ENCODE peak calls at places on chromosomes 12 and 14, in eight cellular contexts. L is GM20000, H is nephron progenitor cell, O is NB4, Y is keratinocyte, Z is ascending aorta, Q is fibroblast of mammary gland, A is HFFc6. F is an unnamed sample.

GRCh38 chr14:99792551-99793212 is 531 bp upstream of the EML1 start:
- DNase-seq in L (no peak), H (no peak), O (no peak), Y (no peak), Z (no peak), Q (peak), A (no peak), F (no peak)

GRCh38 chr12:94879542-94879941 is 124.0 kb downstream of the NDUFA12 start:
- DNase-seq in L (peak), H (peak), O (peak), Y (no peak), Z (no peak), Q (peak), A (no peak), F (no peak)

GRCh38 chr12:75556306-75556899 is 45.0 kb upstream of the KRR1 start:
- DNase-seq in L (no peak), H (no peak), O (no peak), Y (no peak), Z (no peak), Q (no peak), A (no peak), F (no peak)

GRCh38 chr12:455821-456220 is 3.9 kb upstream of the B4GALNT3 start:
- DNase-seq in L (no peak), H (no peak), O (no peak), Y (no peak), Z (no peak), Q (no peak), A (no peak), F (no peak)

GRCh38 chr14:61752626-61753025 is 9.6 kb upstream of the SNAPC1 start:
- DNase-seq in L (peak), H (no peak), O (peak), Y (no peak), Z (no peak), Q (no peak), A (no peak), F (peak)

GRCh38 chr12:11607313-11608081 is 42.0 kb upstream of the ETV6 start:
- DNase-seq in L (no peak), H (no peak), O (no peak), Y (no peak), Z (no peak), Q (peak), A (peak), F (no peak)

GRCh38 chr14:61662437-61663311 is 32.6 kb upstream of the HIF1A start:
- DNase-seq in L (peak), H (no peak), O (peak), Y (no peak), Z (peak), Q (peak), A (peak), F (peak)

GRCh38 chr14:69281450-69282169 is 21.7 kb downstream of the GALNT16 start:
- DNase-seq in L (peak), H (no peak), O (no peak), Y (no peak), Z (no peak), Q (peak), A (peak), F (peak)

GRCh38 chr12:66092559-66093269 is 37.8 kb downstream of the LLPH start:
- DNase-seq in L (no peak), H (no peak), O (no peak), Y (no peak), Z (no peak), Q (peak), A (no peak), F (peak)

GRCh38 chr12:87806310-87806709 is 222.9 kb downstream of the C12orf50 start:
- DNase-seq in L (no peak), H (no peak), O (no peak), Y (no peak), Z (no peak), Q (no peak), A (no peak), F (no peak)

GRCh38 chr12:5888816-5889315 is 56.2 kb downstream of the ANO2 start:
- DNase-seq in L (no peak), H (no peak), O (no peak), Y (no peak), Z (no peak), Q (no peak), A (no peak), F (no peak)

GRCh38 chr12:115354007-115354452 is 670.1 kb upstream of the TBX3 start:
- DNase-seq in L (no peak), H (no peak), O (peak), Y (peak), Z (peak), Q (peak), A (peak), F (no peak)

GRCh38 chr12:42483534-42483857 is 106.0 kb downstream of the PRICKLE1 start:
- DNase-seq in L (peak), H (peak), O (peak), Y (no peak), Z (no peak), Q (no peak), A (no peak), F (peak)

GRCh38 chr12:19251481-19251880 is 121.9 kb downstream of the PLEKHA5 start:
- DNase-seq in L (no peak), H (no peak), O (no peak), Y (no peak), Z (no peak), Q (peak), A (no peak), F (no peak)

GRCh38 chr14:64387232-64387737 is 868 bp upstream of the MTHFD1 start:
- DNase-seq in L (no peak), H (no peak), O (no peak), Y (no peak), Z (no peak), Q (peak), A (no peak), F (no peak)

GRCh38 chr14:39563361-39563760 is 131.1 kb upstream of the FBXO33 start:
- DNase-seq in L (no peak), H (no peak), O (no peak), Y (no peak), Z (no peak), Q (peak), A (no peak), F (no peak)

GRCh38 chr14:106277503-106277902 is 751.1 kb downstream of the TMEM121 start:
- DNase-seq in L (peak), H (no peak), O (peak), Y (no peak), Z (no peak), Q (no peak), A (no peak), F (peak)

GRCh38 chr14:36207500-36207899 is 31.0 kb upstream of the PTCSC3 start:
- DNase-seq in L (no peak), H (no peak), O (peak), Y (no peak), Z (no peak), Q (peak), A (no peak), F (no peak)

GRCh38 chr12:12034344-12034743 is 36.4 kb upstream of the BCL2L14 start:
- DNase-seq in L (no peak), H (no peak), O (no peak), Y (no peak), Z (no peak), Q (no peak), A (no peak), F (no peak)

GRCh38 chr14:64303471-64303917 is 9.3 kb upstream of the ESR2 start:
- DNase-seq in L (peak), H (peak), O (peak), Y (no peak), Z (no peak), Q (peak), A (peak), F (peak)

GRCh38 chr12:6182279-6182898 is 17.8 kb upstream of the CD9 start:
- DNase-seq in L (no peak), H (no peak), O (no peak), Y (no peak), Z (no peak), Q (peak), A (peak), F (no peak)

GRCh38 chr12:6858796-6859195 is 6.8 kb downstream of the USP5 start:
- DNase-seq in L (no peak), H (no peak), O (no peak), Y (no peak), Z (no peak), Q (no peak), A (no peak), F (no peak)

GRCh38 chr12:30568453-30568852 is 127.2 kb downstream of the IPO8 start:
- DNase-seq in L (no peak), H (no peak), O (no peak), Y (no peak), Z (no peak), Q (no peak), A (no peak), F (no peak)

GRCh38 chr12:76879710-76880025 is 849 bp upstream of the CSRP2 start:
- DNase-seq in L (no peak), H (peak), O (no peak), Y (no peak), Z (peak), Q (no peak), A (no peak), F (peak)

GRCh38 chr12:57877876-57878275 is 31.3 kb upstream of the CTDSP2 start:
- DNase-seq in L (no peak), H (no peak), O (no peak), Y (no peak), Z (no peak), Q (no peak), A (no peak), F (no peak)

GRCh38 chr12:32549675-32550079 is 129.4 kb upstream of the DNM1L start:
- DNase-seq in L (no peak), H (no peak), O (no peak), Y (no peak), Z (no peak), Q (no peak), A (peak), F (no peak)

GRCh38 chr14:37973031-37973908 is 234.4 kb upstream of the SSTR1 start:
- DNase-seq in L (no peak), H (no peak), O (no peak), Y (no peak), Z (no peak), Q (no peak), A (peak), F (no peak)

GRCh38 chr14:60622920-60623263 is 26.4 kb downstream of the SIX1 start:
- DNase-seq in L (no peak), H (no peak), O (peak), Y (no peak), Z (no peak), Q (peak), A (no peak), F (no peak)

GRCh38 chr12:75661927-75662326 is 150.5 kb upstream of the KRR1 start:
- DNase-seq in L (no peak), H (no peak), O (no peak), Y (no peak), Z (no peak), Q (peak), A (no peak), F (no peak)

GRCh38 chr14:31895206-31895605 is 181.9 kb upstream of the ARHGAP5 start:
- DNase-seq in L (no peak), H (no peak), O (no peak), Y (no peak), Z (no peak), Q (peak), A (peak), F (no peak)

GRCh38 chr14:90575336-90575735 is 178.5 kb downstream of the CALM1 start:
- DNase-seq in L (no peak), H (no peak), O (no peak), Y (no peak), Z (no peak), Q (no peak), A (no peak), F (no peak)

GRCh38 chr12:6312529-6313325 is 2.2 kb downstream of the PLEKHG6 start:
- DNase-seq in L (peak), H (peak), O (no peak), Y (peak), Z (no peak), Q (no peak), A (no peak), F (peak)

GRCh38 chr12:116246490-116247179 is 30.9 kb downstream of the MED13L start:
- DNase-seq in L (no peak), H (no peak), O (no peak), Y (no peak), Z (no peak), Q (no peak), A (no peak), F (no peak)

GRCh38 chr14:58280954-58281787 is 17.2 kb upstream of the ARID4A start:
- DNase-seq in L (peak), H (no peak), O (peak), Y (peak), Z (no peak), Q (peak), A (peak), F (peak)

GRCh38 chr12:121036810-121037326 is 2.2 kb downstream of the OASL start:
- DNase-seq in L (no peak), H (no peak), O (peak), Y (no peak), Z (no peak), Q (peak), A (peak), F (no peak)

GRCh38 chr12:94248582-94248981 is 100.2 kb downstream of the PLXNC1 start:
- DNase-seq in L (no peak), H (no peak), O (no peak), Y (no peak), Z (no peak), Q (no peak), A (no peak), F (no peak)

DNA sequence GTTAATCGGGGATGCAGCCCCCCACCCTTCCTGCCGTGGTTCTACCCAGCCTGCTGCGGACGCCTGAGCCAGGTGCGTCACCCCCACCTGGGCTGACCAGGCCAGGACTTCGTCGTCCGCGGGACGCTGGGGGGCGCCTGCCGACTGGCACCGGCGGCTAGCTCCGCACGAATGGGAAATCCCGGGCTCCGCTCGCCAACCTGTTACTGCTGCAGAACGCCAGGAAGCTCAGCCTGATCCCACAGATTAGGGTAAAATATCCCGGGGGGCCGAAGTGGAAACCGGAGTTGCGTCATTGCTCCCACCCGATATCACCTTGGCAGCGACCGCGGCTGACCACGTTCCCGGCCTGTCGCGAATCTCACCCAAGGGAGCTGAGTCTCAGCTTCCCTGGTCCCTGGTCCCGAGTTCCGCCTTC is 528 bp upstream of the VDR start:
- DNase-seq in L (peak), H (peak), O (no peak), Y (no peak), Z (no peak), Q (no peak), A (no peak), F (no peak)
- TF ChIP-seq CTCF in L (peak), H (peak), O (no peak), Y (peak), Z (peak), Q (no peak), A (peak), F (peak)

GRCh38 chr12:69468237-69469026 is 1.8 kb upstream of the FRS2 start:
- DNase-seq in L (no peak), H (no peak), O (no peak), Y (peak), Z (no peak), Q (peak), A (peak), F (no peak)

GRCh38 chr12:69469854-69470188 is 367 bp upstream of the FRS2 start:
- DNase-seq in L (no peak), H (no peak), O (no peak), Y (no peak), Z (no peak), Q (no peak), A (no peak), F (no peak)

GRCh38 chr12:69473229-69473628 is 3.0 kb downstream of the FRS2 start:
- DNase-seq in L (no peak), H (no peak), O (no peak), Y (no peak), Z (no peak), Q (no peak), A (no peak), F (no peak)

GRCh38 chr12:69471667-69472385 is 1.6 kb downstream of the FRS2 start:
- DNase-seq in L (peak), H (no peak), O (no peak), Y (no peak), Z (no peak), Q (no peak), A (no peak), F (peak)

DNA sequence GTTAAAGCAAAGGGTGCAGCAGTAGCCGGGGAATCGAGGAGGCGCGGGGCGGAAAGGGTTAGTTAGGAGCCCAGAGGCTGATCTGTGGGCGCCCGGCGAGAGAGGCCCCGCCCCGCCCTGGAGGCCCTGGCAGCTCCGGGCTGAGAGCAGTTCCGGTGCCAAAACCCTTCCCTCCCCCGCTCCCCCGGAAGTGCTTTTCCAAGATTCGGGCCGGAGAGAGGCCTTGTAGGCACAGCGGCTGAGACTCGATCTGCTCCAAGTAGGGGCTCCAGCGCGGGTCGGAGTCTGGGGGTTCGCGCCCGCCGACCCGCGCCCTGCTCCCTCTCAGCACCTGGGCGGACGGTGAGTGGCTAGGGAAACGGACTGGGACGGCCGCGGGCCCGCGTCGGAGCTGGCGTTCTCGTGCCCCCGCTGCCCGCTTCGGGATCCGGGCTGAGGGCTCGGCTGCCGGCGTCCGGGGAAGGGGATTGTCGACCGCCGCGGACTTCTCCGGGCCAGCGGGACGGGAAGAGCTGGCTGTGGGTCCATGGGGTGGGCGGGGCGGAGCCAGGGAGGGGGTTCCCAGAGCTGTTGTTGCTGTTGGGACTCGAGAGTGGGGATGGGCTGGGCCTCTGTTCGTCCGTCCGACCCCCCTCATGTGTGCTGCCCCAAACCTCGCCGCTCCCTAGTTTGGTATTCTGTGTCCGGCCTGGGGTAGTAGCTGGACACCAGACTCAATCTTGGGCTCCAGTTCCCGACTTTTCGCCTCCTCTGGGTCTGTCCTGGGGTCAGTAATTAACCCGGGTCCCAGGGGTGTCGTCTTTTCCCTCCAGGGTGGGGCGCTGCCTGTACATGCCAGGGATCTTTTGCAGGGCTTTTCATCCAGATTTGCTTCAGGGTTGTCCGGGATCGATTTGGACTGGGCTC is at the start of gene FRS2:
- DNase-seq in L (peak), H (peak), O (peak), Y (peak), Z (peak), Q (peak), A (peak), F (peak)
- TF ChIP-seq CTCF in L (peak), H (no peak), O (peak), Y (peak), Z (peak), Q (peak), A (peak), F (peak)

GRCh38 chr12:109877504-109878246 is 2.7 kb downstream of the GLTP start:
- DNase-seq in L (no peak), H (no peak), O (no peak), Y (no peak), Z (no peak), Q (no peak), A (no peak), F (no peak)

GRCh38 chr12:109879332-109880048 is 851 bp downstream of the GLTP start:
- DNase-seq in L (no peak), H (no peak), O (no peak), Y (no peak), Z (no peak), Q (peak), A (no peak), F (no peak)

GRCh38 chr12:109880049-109880931 is at the start of gene GLTP:
- DNase-seq in L (peak), H (peak), O (peak), Y (no peak), Z (peak), Q (peak), A (peak), F (peak)

GRCh38 chr12:109878247-109878625 is 2.1 kb downstream of the GLTP start:
- DNase-seq in L (no peak), H (no peak), O (no peak), Y (no peak), Z (no peak), Q (no peak), A (no peak), F (no peak)

DNA sequence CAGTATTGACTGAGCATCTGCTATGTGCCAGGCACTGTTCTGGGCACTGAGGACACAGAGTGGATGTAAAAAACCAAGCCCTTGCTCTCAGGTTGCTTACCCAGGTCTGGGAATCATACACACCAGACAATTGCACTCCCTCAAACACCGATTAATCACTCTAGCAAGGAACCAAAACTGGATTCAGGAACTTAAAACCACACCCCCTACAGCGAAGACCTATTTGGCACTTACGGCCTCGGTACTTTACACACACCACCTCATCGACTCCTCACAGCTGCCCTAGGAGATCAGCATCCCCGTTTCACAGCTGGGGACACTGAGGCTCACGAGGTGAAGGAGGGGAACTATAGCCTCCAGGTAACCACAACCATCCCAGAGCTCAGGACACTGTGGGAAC is 1.6 kb downstream of the GLTP start:
- DNase-seq in L (no peak), H (no peak), O (no peak), Y (no peak), Z (no peak), Q (no peak), A (no peak), F (no peak)
- TF ChIP-seq CTCF in L (no peak), H (no peak), O (no peak), Y (no peak), Z (no peak), Q (no peak), A (no peak), F (no peak)

DNA sequence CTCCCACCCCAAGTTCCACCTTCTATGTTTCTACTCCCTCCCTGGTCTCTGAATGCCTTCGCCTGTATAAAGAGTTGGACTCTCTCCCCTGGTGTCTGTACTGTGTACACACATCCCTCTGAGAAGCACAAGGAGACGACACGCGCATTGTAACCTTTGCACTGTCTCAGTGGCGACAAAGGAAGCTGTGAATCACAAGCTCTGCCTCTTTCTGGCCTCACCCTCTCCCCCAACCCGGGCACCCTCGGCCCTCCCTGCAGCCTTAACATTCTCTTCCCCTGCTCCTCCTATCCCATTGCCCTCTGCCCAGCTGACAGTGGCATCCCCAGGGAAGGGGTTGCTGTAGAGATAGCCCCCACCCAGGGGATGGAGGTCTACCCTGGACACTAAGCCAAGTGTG is 2.5 kb upstream of the SMARCD1 start:
- DNase-seq in L (no peak), H (no peak), O (no peak), Y (no peak), Z (no peak), Q (no peak), A (no peak), F (no peak)
- TF ChIP-seq CTCF in L (no peak), H (no peak), O (no peak), Y (no peak), Z (no peak), Q (no peak), A (no peak), F (no peak)

DNA sequence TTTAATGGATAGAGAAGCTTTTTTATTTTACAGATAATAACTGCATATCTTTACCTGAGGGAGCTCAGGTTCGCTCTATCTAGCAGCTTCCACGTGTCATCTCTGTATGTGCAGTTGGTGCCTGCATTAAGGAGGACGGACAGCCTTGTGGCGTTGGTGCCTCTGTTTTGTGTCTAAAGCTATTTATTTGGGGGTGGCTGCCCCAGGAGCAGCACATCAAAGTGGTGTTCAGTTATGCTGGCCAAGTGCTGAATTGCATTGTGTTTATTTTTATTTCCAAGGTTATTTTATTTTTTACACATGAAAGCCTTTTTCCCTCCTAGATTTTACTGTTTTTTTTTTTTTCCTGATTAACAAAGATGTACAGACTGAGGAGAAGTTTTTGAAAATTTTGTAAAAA is 59.7 kb downstream of the RASSF3 start:
- DNase-seq in L (no peak), H (no peak), O (no peak), Y (no peak), Z (no peak), Q (no peak), A (no peak), F (no peak)
- TF ChIP-seq CTCF in L (no peak), H (no peak), O (no peak), Y (no peak), Z (no peak), Q (no peak), A (no peak), F (no peak)

F was measured in GM13977.